ENCODE peak calls at places on chromosomes 2 and 18, in ten cellular contexts. U is suprapubic skin, D is transverse colon, P is HL-60, K is stomach, Q is HepG2, N is endothelial cell of umbilical vein, G is K562, F is GM12892, C is SK-N-MC. Y is an unnamed sample.

GRCh38 chr18:50982802-50983179 is 15.0 kb downstream of the ELAC1 start:
- DNase-seq in U (no peak), D (no peak), P (no peak), K (no peak), Q (no peak), N (no peak), G (no peak), F (no peak), C (no peak), Y (no peak)

GRCh38 chr18:58756596-58757240 is 85.5 kb downstream of the MALT1 start:
- DNase-seq in U (no peak), D (no peak), P (no peak), K (no peak), Q (no peak), N (no peak), G (no peak), F (no peak), C (no peak), Y (no peak)

GRCh38 chr2:51919395-51919794 is 887.5 kb upstream of the NRXN1 start:
- DNase-seq in U (no peak), D (no peak), P (no peak), K (no peak), Q (no peak), N (no peak), G (no peak), F (no peak), C (no peak), Y (no peak)

GRCh38 chr2:3784731-3785130 is 81.4 kb downstream of the DCDC2C start:
- DNase-seq in U (no peak), D (no peak), P (no peak), K (no peak), Q (no peak), N (no peak), G (no peak), F (no peak), C (no peak), Y (no peak)

GRCh38 chr2:157256621-157257020 is 884 bp upstream of the GALNT5 start:
- DNase-seq in U (no peak), D (no peak), P (no peak), K (no peak), Q (no peak), N (no peak), G (no peak), F (no peak), C (no peak), Y (no peak)

GRCh38 chr2:156687715-156688114 is 251.5 kb downstream of the GPD2 start:
- DNase-seq in U (no peak), D (no peak), P (peak), K (no peak), Q (no peak), N (no peak), G (no peak), F (no peak), C (no peak), Y (no peak)

GRCh38 chr2:27831279-27832050 is 58.7 kb downstream of the RBKS start:
- DNase-seq in U (no peak), D (no peak), P (peak), K (no peak), Q (no peak), N (no peak), G (no peak), F (no peak), C (no peak), Y (no peak)

GRCh38 chr2:65831528-65831927 is 399.1 kb upstream of the SPRED2 start:
- DNase-seq in U (no peak), D (no peak), P (no peak), K (no peak), Q (no peak), N (no peak), G (no peak), F (no peak), C (no peak), Y (no peak)

GRCh38 chr2:112198780-112199179 is 56.1 kb downstream of the ZC3H8 start:
- DNase-seq in U (no peak), D (no peak), P (no peak), K (no peak), Q (no peak), N (peak), G (no peak), F (no peak), C (no peak), Y (no peak)

GRCh38 chr2:236507393-236508085 is 62.1 kb upstream of the ACKR3 start:
- DNase-seq in U (no peak), D (peak), P (no peak), K (peak), Q (no peak), N (peak), G (peak), F (no peak), C (no peak), Y (peak)

GRCh38 chr2:217903142-217903858 is 99.5 kb downstream of the TNS1 start:
- DNase-seq in U (no peak), D (no peak), P (no peak), K (no peak), Q (no peak), N (peak), G (no peak), F (no peak), C (no peak), Y (no peak)

GRCh38 chr18:69686861-69687260 is 260.8 kb downstream of the CD226 start:
- DNase-seq in U (no peak), D (no peak), P (no peak), K (no peak), Q (no peak), N (no peak), G (no peak), F (no peak), C (peak), Y (no peak)

GRCh38 chr18:28365406-28365805 is 188.5 kb upstream of the CDH2 start:
- DNase-seq in U (no peak), D (no peak), P (no peak), K (no peak), Q (no peak), N (peak), G (no peak), F (no peak), C (no peak), Y (no peak)

GRCh38 chr2:64363848-64364247 is 90.1 kb upstream of the LGALSL start:
- DNase-seq in U (no peak), D (no peak), P (no peak), K (no peak), Q (no peak), N (no peak), G (no peak), F (no peak), C (no peak), Y (no peak)

GRCh38 chr2:20185176-20186022 is 39.5 kb downstream of the SDC1 start:
- DNase-seq in U (no peak), D (no peak), P (peak), K (no peak), Q (no peak), N (peak), G (no peak), F (no peak), C (no peak), Y (no peak)

GRCh38 chr2:171762879-171763573 is 75.8 kb downstream of the DYNC1I2 start:
- DNase-seq in U (no peak), D (no peak), P (no peak), K (no peak), Q (peak), N (no peak), G (no peak), F (no peak), C (no peak), Y (no peak)

GRCh38 chr2:240782221-240782885 is 37.7 kb downstream of the KIF1A start:
- DNase-seq in U (no peak), D (no peak), P (no peak), K (no peak), Q (no peak), N (no peak), G (peak), F (no peak), C (no peak), Y (no peak)

GRCh38 chr2:190837991-190838390 is 42.6 kb upstream of the GLS start:
- DNase-seq in U (no peak), D (no peak), P (no peak), K (no peak), Q (no peak), N (no peak), G (no peak), F (no peak), C (no peak), Y (no peak)

GRCh38 chr18:13235326-13235937 is 16.9 kb downstream of the LDLRAD4 start:
- DNase-seq in U (peak), D (no peak), P (no peak), K (no peak), Q (no peak), N (peak), G (no peak), F (no peak), C (no peak), Y (no peak)

GRCh38 chr2:151762694-151763093 is 28.4 kb upstream of the NEB start:
- DNase-seq in U (no peak), D (no peak), P (no peak), K (no peak), Q (no peak), N (no peak), G (peak), F (no peak), C (no peak), Y (no peak)

GRCh38 chr2:217971166-217971565 is 31.6 kb downstream of the TNS1 start:
- DNase-seq in U (no peak), D (no peak), P (no peak), K (no peak), Q (no peak), N (no peak), G (no peak), F (no peak), C (no peak), Y (no peak)

GRCh38 chr2:222652856-222653255 is 3.0 kb downstream of the FARSB start:
- DNase-seq in U (no peak), D (peak), P (no peak), K (no peak), Q (no peak), N (peak), G (no peak), F (no peak), C (no peak), Y (no peak)

GRCh38 chr2:222656544-222657446 is 903 bp upstream of the FARSB start:
- DNase-seq in U (no peak), D (no peak), P (no peak), K (no peak), Q (no peak), N (no peak), G (no peak), F (no peak), C (no peak), Y (no peak)

GRCh38 chr2:222653280-222653679 is 2.6 kb downstream of the FARSB start:
- DNase-seq in U (no peak), D (no peak), P (no peak), K (no peak), Q (no peak), N (no peak), G (no peak), F (no peak), C (no peak), Y (no peak)

GRCh38 chr2:222655406-222655747 is 515 bp downstream of the FARSB start:
- DNase-seq in U (no peak), D (peak), P (peak), K (no peak), Q (no peak), N (no peak), G (no peak), F (no peak), C (peak), Y (no peak)

DNA sequence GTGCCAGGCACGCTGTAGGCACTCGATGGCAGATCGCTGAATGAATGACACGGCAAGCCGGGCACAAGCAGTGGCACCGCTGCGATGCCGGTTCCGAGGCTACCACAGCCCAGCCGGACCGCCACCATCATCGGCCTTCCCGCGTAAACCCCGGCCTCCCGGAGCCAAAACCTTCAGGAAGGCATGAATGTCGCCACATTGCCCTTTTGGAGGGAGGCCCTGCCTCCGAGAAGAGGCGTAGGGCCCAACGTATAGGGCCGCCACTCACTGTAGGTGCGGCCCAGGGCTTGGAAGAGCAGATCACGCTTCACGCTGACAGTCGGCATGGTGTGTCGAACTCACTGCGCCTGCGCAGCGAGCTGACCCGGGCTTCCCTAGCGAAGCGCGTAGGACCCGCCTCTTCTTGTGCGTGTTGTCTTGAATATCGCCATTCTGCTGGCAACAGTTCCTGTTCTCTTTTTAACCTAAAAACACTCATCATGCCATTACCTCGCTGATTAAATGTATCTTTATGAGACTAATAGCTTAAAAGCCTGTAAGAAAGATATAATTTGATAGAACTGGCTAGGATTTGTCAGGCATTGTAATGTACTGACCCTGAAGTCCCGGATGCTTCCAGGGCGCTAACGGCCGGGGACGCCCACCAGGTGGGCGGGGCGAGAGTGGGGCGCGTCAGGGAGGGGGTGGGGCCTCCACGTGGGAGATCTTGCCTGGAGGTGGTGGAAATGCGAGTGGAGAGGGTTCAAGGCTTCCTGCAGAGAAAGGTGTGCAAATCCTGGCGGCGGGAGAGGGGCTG is at the start of gene FARSB:
- DNase-seq in U (peak), D (peak), P (peak), K (peak), Q (peak), N (peak), G (peak), F (peak), C (peak), Y (peak)
- TF ChIP-seq POLR2AphosphoS5 in U (peak), D (peak), P (peak), K (peak), Q (peak), N (peak), G (peak), F (peak), C (peak), Y (peak)

GRCh38 chr2:69168950-69169695 is 156.1 kb downstream of the ANTXR1 start:
- DNase-seq in U (no peak), D (no peak), P (no peak), K (no peak), Q (no peak), N (no peak), G (no peak), F (no peak), C (no peak), Y (no peak)

GRCh38 chr2:69169990-69170389 is 157.0 kb downstream of the ANTXR1 start:
- DNase-seq in U (no peak), D (no peak), P (no peak), K (no peak), Q (no peak), N (no peak), G (no peak), F (no peak), C (no peak), Y (no peak)

GRCh38 chr2:69173706-69174105 is 160.7 kb downstream of the ANTXR1 start:
- DNase-seq in U (no peak), D (no peak), P (no peak), K (no peak), Q (no peak), N (peak), G (no peak), F (no peak), C (no peak), Y (no peak)

GRCh38 chr2:69171829-69172228 is 158.8 kb downstream of the ANTXR1 start:
- DNase-seq in U (no peak), D (no peak), P (no peak), K (no peak), Q (no peak), N (no peak), G (no peak), F (no peak), C (no peak), Y (no peak)

GRCh38 chr2:69171070-69171811 is 158.3 kb downstream of the ANTXR1 start:
- DNase-seq in U (no peak), D (no peak), P (no peak), K (peak), Q (peak), N (no peak), G (no peak), F (no peak), C (no peak), Y (no peak)
- TF ChIP-seq POLR2AphosphoS5 in U (no peak), D (no peak), P (no peak), K (no peak), Q (no peak), N (no peak), G (no peak), F (no peak), C (no peak), Y (no peak)

GRCh38 chr2:100921685-100922161 is 80.4 kb upstream of the RPL31 start:
- DNase-seq in U (no peak), D (no peak), P (no peak), K (no peak), Q (no peak), N (no peak), G (peak), F (no peak), C (no peak), Y (no peak)
- TF ChIP-seq POLR2AphosphoS5 in U (no peak), D (no peak), P (no peak), K (no peak), Q (no peak), N (no peak), G (peak), F (no peak), C (no peak), Y (no peak)

GRCh38 chr2:134500211-134500935 is 218.4 kb downstream of the TMEM163 start:
- DNase-seq in U (no peak), D (no peak), P (no peak), K (no peak), Q (no peak), N (no peak), G (no peak), F (no peak), C (no peak), Y (no peak)

GRCh38 chr2:134504586-134505336 is 214.0 kb downstream of the TMEM163 start:
- DNase-seq in U (peak), D (no peak), P (no peak), K (no peak), Q (no peak), N (no peak), G (no peak), F (no peak), C (no peak), Y (no peak)

GRCh38 chr2:134501476-134502089 is 217.2 kb downstream of the TMEM163 start:
- DNase-seq in U (no peak), D (no peak), P (no peak), K (no peak), Q (no peak), N (no peak), G (no peak), F (no peak), C (no peak), Y (no peak)

GRCh38 chr2:134499307-134499706 is 219.5 kb downstream of the TMEM163 start:
- DNase-seq in U (no peak), D (no peak), P (no peak), K (no peak), Q (no peak), N (no peak), G (no peak), F (no peak), C (no peak), Y (no peak)

DNA sequence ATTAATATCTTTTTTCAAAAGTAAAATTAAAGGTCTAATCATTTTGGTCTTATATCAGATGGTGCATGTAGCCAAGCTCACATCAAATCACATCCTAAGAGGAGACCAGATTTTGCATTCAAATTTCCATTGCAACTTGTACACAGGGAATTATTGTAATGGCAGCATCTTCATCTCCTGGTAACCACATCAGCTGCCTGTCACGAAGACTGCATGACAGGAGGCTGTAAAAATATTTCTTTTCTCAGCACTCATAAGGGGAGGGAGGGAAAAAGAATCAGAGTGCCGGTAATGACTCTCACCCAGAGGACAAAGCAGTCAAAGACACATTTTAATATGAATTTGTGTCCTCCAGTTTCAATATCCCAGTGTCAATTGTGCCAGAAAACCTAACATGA is 216.7 kb downstream of the TMEM163 start:
- DNase-seq in U (no peak), D (no peak), P (no peak), K (no peak), Q (no peak), N (no peak), G (no peak), F (no peak), C (no peak), Y (no peak)
- TF ChIP-seq POLR2AphosphoS5 in U (no peak), D (no peak), P (no peak), K (no peak), Q (no peak), N (no peak), G (no peak), F (no peak), C (no peak), Y (no peak)

GRCh38 chr2:181891966-181892794 is 650 bp downstream of the ITPRID2 start:
- DNase-seq in U (peak), D (peak), P (peak), K (peak), Q (peak), N (peak), G (peak), F (peak), C (no peak), Y (peak)
- TF ChIP-seq POLR2AphosphoS5 in U (peak), D (peak), P (peak), K (no peak), Q (peak), N (peak), G (no peak), F (peak), C (peak), Y (no peak)

GRCh38 chr18:9740076-9740475 is 32.0 kb downstream of the RAB31 start:
- DNase-seq in U (no peak), D (no peak), P (no peak), K (no peak), Q (no peak), N (no peak), G (no peak), F (no peak), C (no peak), Y (no peak)

GRCh38 chr18:9741461-9741820 is 33.3 kb downstream of the RAB31 start:
- DNase-seq in U (no peak), D (no peak), P (no peak), K (no peak), Q (no peak), N (no peak), G (no peak), F (no peak), C (no peak), Y (no peak)

GRCh38 chr18:9741821-9742541 is 33.9 kb downstream of the RAB31 start:
- DNase-seq in U (no peak), D (no peak), P (no peak), K (no peak), Q (peak), N (peak), G (no peak), F (no peak), C (no peak), Y (no peak)

GRCh38 chr18:9742588-9743131 is 34.6 kb downstream of the RAB31 start:
- DNase-seq in U (no peak), D (no peak), P (no peak), K (no peak), Q (no peak), N (peak), G (no peak), F (no peak), C (no peak), Y (no peak)

GRCh38 chr18:9743200-9744016 is 35.3 kb downstream of the RAB31 start:
- DNase-seq in U (no peak), D (no peak), P (peak), K (peak), Q (peak), N (peak), G (peak), F (no peak), C (no peak), Y (no peak)
- TF ChIP-seq POLR2AphosphoS5 in U (no peak), D (no peak), P (peak), K (no peak), Q (no peak), N (peak), G (peak), F (no peak), C (no peak), Y (no peak)

GRCh38 chr18:55779711-55780590 is 192.0 kb upstream of the TCF4 start:
- DNase-seq in U (no peak), D (peak), P (no peak), K (no peak), Q (no peak), N (peak), G (no peak), F (peak), C (no peak), Y (peak)
- TF ChIP-seq POLR2AphosphoS5 in U (no peak), D (no peak), P (no peak), K (no peak), Q (no peak), N (no peak), G (no peak), F (no peak), C (no peak), Y (no peak)

Y was measured in GM12891.